ENCODE peak calls at places on chromosomes 2 and 18, in four cellular contexts. A is A549, D is HepG2, L is GM12878. B is an unnamed sample.

GRCh38 chr18:12246849-12247808 is 7.0 kb upstream of the CIDEA start:
- DNase-seq in A (peak), D (peak), L (no peak), B (peak)

GRCh38 chr2:164964744-164965143 is 9.4 kb upstream of the SLC38A11 start:
- DNase-seq in A (no peak), D (no peak), L (no peak), B (no peak)

GRCh38 chr2:230494980-230495379 is 79.0 kb downstream of the SP100 start:
- DNase-seq in A (no peak), D (no peak), L (no peak), B (no peak)

GRCh38 chr2:239305222-239305575 is 95.6 kb downstream of the HDAC4 start:
- DNase-seq in A (no peak), D (no peak), L (no peak), B (peak)

GRCh38 chr18:48553236-48553635 is 14.4 kb downstream of the CTIF start:
- DNase-seq in A (no peak), D (no peak), L (no peak), B (no peak)

GRCh38 chr2:202064206-202064880 is 8.7 kb upstream of the KIAA2012 start:
- DNase-seq in A (no peak), D (no peak), L (no peak), B (peak)

GRCh38 chr18:78780719-78781600 is 198.7 kb upstream of the SALL3 start:
- DNase-seq in A (no peak), D (no peak), L (no peak), B (no peak)

GRCh38 chr18:49285627-49286026 is 174.8 kb downstream of the DYM start:
- DNase-seq in A (no peak), D (no peak), L (no peak), B (no peak)

GRCh38 chr2:28661589-28662001 is 90.0 kb upstream of the PPP1CB start:
- DNase-seq in A (no peak), D (no peak), L (no peak), B (peak)

GRCh38 chr2:15481000-15481399 is 80.1 kb downstream of the NBAS start:
- DNase-seq in A (no peak), D (no peak), L (no peak), B (no peak)
- TF ChIP-seq PBX3 in A (no peak), D (no peak), L (no peak), B (no peak)

DNA sequence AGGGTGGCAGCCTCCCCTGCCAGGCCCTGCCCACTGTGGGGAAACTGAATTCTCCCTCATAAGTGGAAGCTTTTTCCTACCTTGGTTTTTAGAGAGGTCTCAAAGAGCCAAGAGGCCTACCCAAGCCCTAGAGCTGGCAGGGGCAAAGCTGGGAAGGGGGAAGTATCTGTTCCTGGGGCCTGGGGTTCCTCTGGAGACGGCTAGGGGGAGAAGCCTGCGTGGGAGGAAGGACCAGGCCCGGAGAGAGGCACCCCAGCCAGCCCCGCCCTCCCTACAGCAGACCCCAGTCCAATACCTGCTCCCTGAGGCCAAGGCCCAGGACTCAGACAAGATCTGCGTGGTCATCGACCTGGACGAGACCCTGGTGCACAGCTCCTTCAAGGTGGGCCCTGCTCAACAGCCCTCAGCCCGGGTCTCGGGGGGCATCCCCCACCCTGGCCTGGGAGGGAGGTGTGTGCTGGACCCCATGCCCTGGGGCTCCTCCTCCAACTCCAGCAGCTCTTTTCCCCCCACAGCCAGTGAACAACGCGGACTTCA is 2.2 kb downstream of the CTDSP1 start:
- DNase-seq in A (no peak), D (no peak), L (no peak), B (no peak)
- H3K4me3 ChIP-seq in A (no peak), D (peak), L (peak), B (no peak)

DNA sequence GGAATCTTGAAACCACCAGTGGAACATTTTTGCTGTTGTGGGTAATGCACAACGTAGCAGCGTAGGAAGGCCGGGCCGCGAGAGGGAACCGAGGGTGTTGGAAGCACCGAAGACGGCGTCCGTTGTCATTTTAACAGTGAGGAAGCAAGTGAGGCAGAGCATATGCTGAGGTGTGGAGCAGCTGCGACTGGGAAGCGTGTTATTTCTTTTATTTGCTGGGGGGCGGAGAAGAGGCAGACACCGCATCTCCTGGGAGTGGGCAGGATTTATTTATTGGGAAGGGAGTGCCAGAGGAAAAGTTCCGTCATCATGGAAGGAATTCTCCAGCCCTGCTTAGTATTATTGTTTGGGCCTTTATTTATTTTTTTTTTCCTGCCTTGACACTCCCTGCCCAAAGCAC is 232.8 kb downstream of the KLHL29 start:
- DNase-seq in A (no peak), D (no peak), L (no peak), B (no peak)
- TF ChIP-seq PBX3 in A (no peak), D (no peak), L (no peak), B (no peak)

GRCh38 chr2:216991563-216991962 is 131.7 kb upstream of the TNP1 start:
- DNase-seq in A (no peak), D (no peak), L (no peak), B (peak)

GRCh38 chr2:217000406-217000805 is 140.5 kb upstream of the TNP1 start:
- DNase-seq in A (no peak), D (no peak), L (no peak), B (no peak)

GRCh38 chr2:216992056-216992455 is 132.2 kb upstream of the TNP1 start:
- DNase-seq in A (no peak), D (no peak), L (no peak), B (no peak)

GRCh38 chr2:216994231-216994997 is 134.6 kb upstream of the TNP1 start:
- DNase-seq in A (no peak), D (no peak), L (no peak), B (no peak)

DNA sequence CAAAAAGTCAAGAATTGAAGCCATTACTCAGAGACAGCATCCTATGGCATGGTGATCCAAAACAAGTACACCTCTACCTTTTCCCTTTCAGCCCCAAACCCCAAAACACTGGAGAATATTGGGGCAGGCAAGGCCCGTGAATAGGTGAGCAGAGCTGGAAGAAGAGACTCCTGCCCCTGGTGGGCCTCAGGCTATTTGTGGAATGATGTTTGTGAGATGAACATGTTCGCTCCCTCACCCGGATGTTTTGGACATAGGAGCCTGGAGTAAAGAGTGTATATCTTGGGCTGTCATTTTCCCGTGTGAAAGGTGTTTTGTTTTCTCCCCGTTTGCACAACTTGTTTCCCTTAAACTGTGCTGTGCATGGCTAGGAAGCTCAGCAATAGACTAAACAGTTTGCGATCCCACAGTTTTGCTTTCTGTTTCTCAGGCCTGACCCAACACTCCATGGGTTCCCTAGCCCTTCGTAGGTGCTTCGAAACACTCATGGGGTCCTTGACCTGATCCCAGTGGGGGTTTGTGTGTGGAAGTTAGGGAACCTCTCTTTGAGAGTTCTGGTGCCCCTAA is 136.5 kb upstream of the TNP1 start:
- DNase-seq in A (no peak), D (no peak), L (no peak), B (no peak)
- H3K4me3 ChIP-seq in A (no peak), D (no peak), L (no peak), B (no peak)

GRCh38 chr2:216636570-216637450 is 3.6 kb downstream of the IGFBP2 start:
- DNase-seq in A (peak), D (peak), L (no peak), B (peak)
- TF ChIP-seq PBX3 in A (no peak), D (no peak), L (no peak), B (peak)

GRCh38 chr2:60370835-60371618 is 182.4 kb downstream of the BCL11A start:
- DNase-seq in A (no peak), D (no peak), L (no peak), B (no peak)
- H3K4me3 ChIP-seq in A (no peak), D (no peak), L (no peak), B (no peak)

GRCh38 chr2:200913654-200914053 is 24.5 kb downstream of the NIF3L1 start:
- DNase-seq in A (no peak), D (no peak), L (no peak), B (no peak)
- TF ChIP-seq PBX3 in A (no peak), D (no peak), L (no peak), B (peak)

GRCh38 chr18:31206787-31207381 is 44.2 kb upstream of the DSC1 start:
- DNase-seq in A (peak), D (peak), L (peak), B (peak)
- H3K4me3 ChIP-seq in A (peak), D (peak), L (no peak), B (no peak)

GRCh38 chr2:147351789-147352188 is 493.0 kb upstream of the ACVR2A start:
- DNase-seq in A (no peak), D (no peak), L (no peak), B (no peak)
- TF ChIP-seq PBX3 in A (no peak), D (no peak), L (no peak), B (no peak)

B was measured in SK-N-SH.